ENCODE peak calls at places on chromosomes 5 and 9, in six cellular contexts. O is kidney; X is heart right ventricle; G is dorsolateral prefrontal cortex; S is foreskin fibroblast; U is CD8-positive, alpha-beta T cell. F is an unnamed sample.

GRCh38 chr5:150740992-150741391 is 17.8 kb downstream of the DCTN4 start:
- DNase-seq in O (no peak), X (no peak), G (no peak), S (no peak), U (no peak), F (no peak)

GRCh38 chr5:39760385-39761198 is 335.8 kb upstream of the DAB2 start:
- DNase-seq in O (no peak), X (no peak), G (no peak), S (peak; percentile 95), U (no peak), F (peak; percentile 95)

GRCh38 chr5:17336054-17336453 is 118.6 kb downstream of the BASP1 start:
- DNase-seq in O (no peak), X (no peak), G (no peak), S (no peak), U (no peak), F (no peak)

GRCh38 chr5:74212336-74212735 is 428.2 kb downstream of the ENC1 start:
- DNase-seq in O (no peak), X (no peak), G (no peak), S (no peak), U (no peak), F (no peak)

GRCh38 chr9:108073823-108074222 is 584.3 kb upstream of the KLF4 start:
- DNase-seq in O (no peak), X (no peak), G (no peak), S (no peak), U (no peak), F (no peak)

GRCh38 chr9:36275060-36275459 is 16.8 kb upstream of the GNE start:
- DNase-seq in O (no peak), X (no peak), G (no peak), S (no peak), U (no peak), F (no peak)

GRCh38 chr5:172443441-172444109 is 10.8 kb downstream of the SH3PXD2B start:
- DNase-seq in O (no peak), X (peak; percentile 80), G (no peak), S (peak; percentile 98), U (no peak), F (peak; percentile 82)

GRCh38 chr5:16856531-16856930 is 79.6 kb downstream of the MYO10 start:
- DNase-seq in O (no peak), X (no peak), G (no peak), S (peak; percentile 62), U (no peak), F (no peak)

GRCh38 chr9:33473216-33473615 is 508 bp downstream of the NOL6 start:
- DNase-seq in O (peak; percentile 39), X (no peak), G (no peak), S (no peak), U (no peak), F (no peak)

GRCh38 chr5:119655081-119655480 is 25.7 kb downstream of the FAM170A start:
- DNase-seq in O (no peak), X (no peak), G (no peak), S (peak; percentile 29), U (no peak), F (no peak)

GRCh38 chr5:142748568-142749249 is 21.5 kb upstream of the ARHGAP26 start:
- DNase-seq in O (no peak), X (peak; percentile 25), G (no peak), S (no peak), U (peak; percentile 61), F (no peak)

DNA sequence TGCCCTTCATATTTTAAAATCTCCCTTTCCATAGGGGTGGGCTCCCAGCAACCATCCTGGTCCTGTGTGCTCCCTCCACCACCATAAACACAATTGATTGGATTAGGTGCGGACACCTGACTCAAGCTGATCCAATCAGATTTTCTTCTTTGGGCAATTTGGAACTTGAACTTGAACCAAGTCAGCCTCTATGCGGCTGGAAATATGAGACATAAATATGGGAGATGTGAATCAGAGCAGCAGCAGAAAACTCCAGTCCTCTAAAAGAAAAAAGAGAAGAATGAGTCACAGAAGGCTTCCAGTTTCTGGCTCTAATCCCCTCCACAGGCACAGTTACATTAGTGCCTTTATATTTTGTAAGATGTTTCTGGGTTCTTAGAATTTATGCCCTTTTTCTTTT is 306.6 kb downstream of the MLLT3 start:
- DNase-seq in O (no peak), X (no peak), G (no peak), S (peak; percentile 61), U (no peak), F (peak; percentile 24)
- H3K4me3 ChIP-seq in O (no peak overlapping the region), X (no peak overlapping the region), G (no peak overlapping the region), S (no peak overlapping the region), U (no peak overlapping the region), F (no peak overlapping the region)

GRCh38 chr5:56311306-56311904 is 78.3 kb upstream of the ANKRD55 start:
- DNase-seq in O (no peak), X (no peak), G (no peak), S (no peak), U (no peak), F (no peak)

GRCh38 chr5:56316302-56316994 is 83.3 kb upstream of the ANKRD55 start:
- DNase-seq in O (no peak), X (no peak), G (no peak), S (no peak), U (no peak), F (no peak)

GRCh38 chr5:56313596-56313995 is 80.5 kb upstream of the ANKRD55 start:
- DNase-seq in O (no peak), X (no peak), G (no peak), S (no peak), U (no peak), F (no peak)

GRCh38 chr5:56313004-56313531 is 79.9 kb upstream of the ANKRD55 start:
- DNase-seq in O (no peak), X (no peak), G (no peak), S (no peak), U (no peak), F (no peak)

GRCh38 chr5:56314536-56314935 is 81.4 kb upstream of the ANKRD55 start:
- DNase-seq in O (no peak), X (peak; percentile 38), G (no peak), S (no peak), U (no peak), F (no peak)
- TF ChIP-seq CTCF in O (no peak), X (no peak), G (peak; percentile 31), S (peak; percentile 19), U (peak; percentile 23), F (peak; percentile 45)

GRCh38 chr9:135087489-135087791 is at the start of gene OLFM1:
- DNase-seq in O (peak; percentile 93), X (peak; percentile 82), G (peak; percentile 88), S (peak; percentile 64), U (no peak), F (no peak)
- H3K4me3 ChIP-seq in O (peak within 1 kb of the TSS; percentile 31), X (peak within 1 kb of the TSS; percentile 48), G (peak within 1 kb of the TSS; percentile 60), S (peak within 1 kb of the TSS; percentile 32), U (no peak within 1 kb of the TSS), F (no peak within 1 kb of the TSS)

GRCh38 chr5:174275959-174276358 is 230.5 kb downstream of the NSG2 start:
- DNase-seq in O (no peak), X (no peak), G (no peak), S (no peak), U (no peak), F (no peak)

GRCh38 chr5:174272671-174273070 is 227.2 kb downstream of the NSG2 start:
- DNase-seq in O (no peak), X (no peak), G (no peak), S (no peak), U (no peak), F (no peak)

GRCh38 chr5:174271316-174271715 is 225.8 kb downstream of the NSG2 start:
- DNase-seq in O (no peak), X (no peak), G (no peak), S (no peak), U (no peak), F (no peak)

DNA sequence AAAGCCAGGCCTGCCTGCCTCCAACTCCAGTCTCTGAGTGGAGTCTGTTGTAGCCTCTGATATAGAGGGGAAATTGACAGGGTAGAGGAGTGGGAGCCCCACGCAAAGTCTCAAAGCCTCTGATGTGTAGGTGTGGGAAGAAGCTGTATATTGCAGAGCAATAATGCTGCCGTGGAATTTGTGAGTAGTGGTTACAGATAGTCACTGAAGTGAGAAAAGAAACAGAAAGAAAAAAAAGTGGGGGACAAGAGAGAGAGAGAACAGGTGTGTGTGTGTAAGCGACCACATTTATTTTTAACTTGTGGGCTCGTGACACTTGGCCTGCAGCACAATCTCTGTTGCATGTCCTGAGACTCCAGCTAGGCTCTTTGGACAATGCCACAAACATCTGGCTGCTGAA is 227.8 kb downstream of the NSG2 start:
- DNase-seq in O (no peak), X (no peak), G (no peak), S (no peak), U (no peak), F (no peak)
- TF ChIP-seq CTCF in O (no peak), X (no peak), G (no peak), S (no peak), U (no peak), F (no peak)

GRCh38 chr9:86794356-86795046 is 152.8 kb downstream of the GAS1 start:
- DNase-seq in O (no peak), X (no peak), G (no peak), S (peak; percentile 57), U (no peak), F (peak; percentile 43)
- H3K4me3 ChIP-seq in O (no peak overlapping the region), X (no peak overlapping the region), G (no peak overlapping the region), S (no peak overlapping the region), U (no peak overlapping the region), F (no peak overlapping the region)

GRCh38 chr5:89498699-89499098 is 615.7 kb upstream of the MEF2C start:
- DNase-seq in O (no peak), X (no peak), G (peak; percentile 36), S (no peak), U (no peak), F (no peak)

DNA sequence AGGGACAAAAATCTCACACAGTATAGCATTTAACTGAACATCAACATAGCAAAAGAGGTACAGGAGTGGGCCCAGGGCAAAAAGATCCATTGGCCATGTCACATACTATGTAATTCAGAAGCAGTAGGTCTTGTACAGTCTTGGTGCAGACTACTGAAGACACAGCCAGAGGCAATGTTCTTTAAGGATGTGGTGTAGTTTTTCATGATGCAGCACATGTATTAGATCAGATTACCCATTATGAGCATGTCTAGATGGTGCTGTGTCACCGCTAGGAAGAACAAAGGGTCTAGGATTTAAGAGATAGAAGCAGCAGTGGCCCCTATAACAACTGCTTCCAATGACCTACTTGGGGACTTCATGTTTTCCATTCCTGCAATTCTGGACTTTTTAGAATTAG is 610.4 kb upstream of the MEF2C start:
- DNase-seq in O (no peak), X (no peak), G (no peak), S (no peak), U (no peak), F (no peak)
- TF ChIP-seq CTCF in O (no peak), X (no peak), G (no peak), S (no peak), U (no peak), F (no peak)

F was measured in BJ.